ENCODE peak calls at places on chromosomes 3 and 15, in eight cellular contexts. One of them, this sample, is unnamed.
A peak's percentile ranks its signal among the peaks of the same experiment; 100 is the strongest.

GRCh38 chr3:119304201-119304713 is 10.1 kb downstream of the ARHGAP31 start:
- DNase-seq in effector memory CD4-positive, alpha-beta T cell: no peak
- DNase-seq in AG08396: peak; percentile 53
- DNase-seq in iris pigment epithelial cell: peak; percentile 87
- DNase-seq in activated T-helper 1 cell treated with Interleukin-2 at 50 U/mL for 16 hours: no peak
- DNase-seq in GM23248: peak; percentile 73
- DNase-seq in T-helper 2 cell: no peak
- DNase-seq in body of pancreas: no peak
- DNase-seq in this sample: peak; percentile 44

GRCh38 chr3:73207946-73208345 is 146.5 kb downstream of the EBLN2 start:
- DNase-seq in effector memory CD4-positive, alpha-beta T cell: no peak
- DNase-seq in AG08396: no peak
- DNase-seq in iris pigment epithelial cell: no peak
- DNase-seq in activated T-helper 1 cell treated with Interleukin-2 at 50 U/mL for 16 hours: no peak
- DNase-seq in GM23248: no peak
- DNase-seq in T-helper 2 cell: no peak
- DNase-seq in body of pancreas: no peak
- DNase-seq in this sample: no peak

GRCh38 chr3:154614078-154614477 is 184.1 kb upstream of the GPR149 start:
- DNase-seq in effector memory CD4-positive, alpha-beta T cell: no peak
- DNase-seq in AG08396: no peak
- DNase-seq in iris pigment epithelial cell: no peak
- DNase-seq in activated T-helper 1 cell treated with Interleukin-2 at 50 U/mL for 16 hours: no peak
- DNase-seq in GM23248: no peak
- DNase-seq in T-helper 2 cell: no peak
- DNase-seq in body of pancreas: no peak
- DNase-seq in this sample: no peak

GRCh38 chr3:45912435-45912834 is 26.1 kb downstream of the CCR9 start:
- DNase-seq in effector memory CD4-positive, alpha-beta T cell: no peak
- DNase-seq in AG08396: no peak
- DNase-seq in iris pigment epithelial cell: no peak
- DNase-seq in activated T-helper 1 cell treated with Interleukin-2 at 50 U/mL for 16 hours: no peak
- DNase-seq in GM23248: no peak
- DNase-seq in T-helper 2 cell: no peak
- DNase-seq in body of pancreas: no peak
- DNase-seq in this sample: no peak

GRCh38 chr3:177203689-177204395 is 6.6 kb upstream of the TBL1XR1 start:
- DNase-seq in effector memory CD4-positive, alpha-beta T cell: no peak
- DNase-seq in AG08396: no peak
- DNase-seq in iris pigment epithelial cell: no peak
- DNase-seq in activated T-helper 1 cell treated with Interleukin-2 at 50 U/mL for 16 hours: no peak
- DNase-seq in GM23248: no peak
- DNase-seq in T-helper 2 cell: no peak
- DNase-seq in body of pancreas: no peak
- DNase-seq in this sample: no peak

GRCh38 chr3:157089455-157090221 is 70.3 kb downstream of the CCNL1 start:
- DNase-seq in effector memory CD4-positive, alpha-beta T cell: peak; percentile 40
- DNase-seq in AG08396: no peak
- DNase-seq in iris pigment epithelial cell: peak; percentile 30
- DNase-seq in activated T-helper 1 cell treated with Interleukin-2 at 50 U/mL for 16 hours: no peak
- DNase-seq in GM23248: no peak
- DNase-seq in T-helper 2 cell: no peak
- DNase-seq in body of pancreas: peak; percentile 52
- DNase-seq in this sample: no peak

GRCh38 chr15:60708684-60709083 is 229.7 kb upstream of the ICE2 start:
- DNase-seq in effector memory CD4-positive, alpha-beta T cell: no peak
- DNase-seq in AG08396: peak; percentile 71
- DNase-seq in iris pigment epithelial cell: peak; percentile 99
- DNase-seq in activated T-helper 1 cell treated with Interleukin-2 at 50 U/mL for 16 hours: no peak
- DNase-seq in GM23248: peak; percentile 17
- DNase-seq in T-helper 2 cell: no peak
- DNase-seq in body of pancreas: no peak
- DNase-seq in this sample: no peak

GRCh38 chr3:155363690-155364070 is 70.2 kb upstream of the STRIT1 start:
- DNase-seq in effector memory CD4-positive, alpha-beta T cell: no peak
- DNase-seq in AG08396: no peak
- DNase-seq in iris pigment epithelial cell: no peak
- DNase-seq in activated T-helper 1 cell treated with Interleukin-2 at 50 U/mL for 16 hours: no peak
- DNase-seq in GM23248: no peak
- DNase-seq in T-helper 2 cell: no peak
- DNase-seq in body of pancreas: no peak
- DNase-seq in this sample: peak; percentile 81

GRCh38 chr15:25663515-25663914 is 199.6 kb downstream of the ATP10A start:
- DNase-seq in effector memory CD4-positive, alpha-beta T cell: no peak
- DNase-seq in AG08396: no peak
- DNase-seq in iris pigment epithelial cell: no peak
- DNase-seq in activated T-helper 1 cell treated with Interleukin-2 at 50 U/mL for 16 hours: no peak
- DNase-seq in GM23248: no peak
- DNase-seq in T-helper 2 cell: no peak
- DNase-seq in body of pancreas: no peak
- DNase-seq in this sample: no peak

GRCh38 chr3:33787328-33788009 is 11.0 kb upstream of the PDCD6IP start:
- DNase-seq in effector memory CD4-positive, alpha-beta T cell: peak; percentile 21
- DNase-seq in AG08396: peak; percentile 57
- DNase-seq in iris pigment epithelial cell: peak; percentile 75
- DNase-seq in activated T-helper 1 cell treated with Interleukin-2 at 50 U/mL for 16 hours: peak; percentile 32
- DNase-seq in GM23248: peak; percentile 81
- DNase-seq in T-helper 2 cell: peak; percentile 15
- DNase-seq in body of pancreas: peak; percentile 69
- DNase-seq in this sample: peak; percentile 81

GRCh38 chr3:177037241-177037640 is 160.0 kb downstream of the TBL1XR1 start:
- DNase-seq in effector memory CD4-positive, alpha-beta T cell: no peak
- DNase-seq in AG08396: no peak
- DNase-seq in iris pigment epithelial cell: peak; percentile 59
- DNase-seq in activated T-helper 1 cell treated with Interleukin-2 at 50 U/mL for 16 hours: no peak
- DNase-seq in GM23248: peak; percentile 36
- DNase-seq in T-helper 2 cell: no peak
- DNase-seq in body of pancreas: no peak
- DNase-seq in this sample: no peak

GRCh38 chr3:141082064-141082463 is 30.9 kb downstream of the SPSB4 start:
- DNase-seq in effector memory CD4-positive, alpha-beta T cell: no peak
- DNase-seq in AG08396: no peak
- DNase-seq in iris pigment epithelial cell: no peak
- DNase-seq in activated T-helper 1 cell treated with Interleukin-2 at 50 U/mL for 16 hours: no peak
- DNase-seq in GM23248: no peak
- DNase-seq in T-helper 2 cell: no peak
- DNase-seq in body of pancreas: no peak
- DNase-seq in this sample: no peak

GRCh38 chr3:59043391-59043790 is 6.4 kb downstream of the CFAP20DC start:
- DNase-seq in effector memory CD4-positive, alpha-beta T cell: no peak
- DNase-seq in AG08396: no peak
- DNase-seq in iris pigment epithelial cell: no peak
- DNase-seq in activated T-helper 1 cell treated with Interleukin-2 at 50 U/mL for 16 hours: no peak
- DNase-seq in GM23248: no peak
- DNase-seq in T-helper 2 cell: no peak
- DNase-seq in body of pancreas: no peak
- DNase-seq in this sample: no peak

GRCh38 chr15:101664303-101664913 is 12.2 kb upstream of the TM2D3 start:
- DNase-seq in effector memory CD4-positive, alpha-beta T cell: no peak
- DNase-seq in AG08396: no peak
- DNase-seq in iris pigment epithelial cell: no peak
- DNase-seq in activated T-helper 1 cell treated with Interleukin-2 at 50 U/mL for 16 hours: no peak
- DNase-seq in GM23248: peak; percentile 21
- DNase-seq in T-helper 2 cell: no peak
- DNase-seq in body of pancreas: no peak
- DNase-seq in this sample: peak; percentile 14

GRCh38 chr3:49456417-49456816 is 13.7 kb upstream of the DAG1 start:
- DNase-seq in effector memory CD4-positive, alpha-beta T cell: no peak
- DNase-seq in AG08396: peak; percentile 26
- DNase-seq in iris pigment epithelial cell: peak; percentile 19
- DNase-seq in activated T-helper 1 cell treated with Interleukin-2 at 50 U/mL for 16 hours: no peak
- DNase-seq in GM23248: no peak
- DNase-seq in T-helper 2 cell: no peak
- DNase-seq in body of pancreas: no peak
- DNase-seq in this sample: no peak

GRCh38 chr3:16743276-16743675 is 138.1 kb upstream of the DAZL start:
- DNase-seq in effector memory CD4-positive, alpha-beta T cell: no peak
- DNase-seq in AG08396: no peak
- DNase-seq in iris pigment epithelial cell: peak; percentile 10
- DNase-seq in activated T-helper 1 cell treated with Interleukin-2 at 50 U/mL for 16 hours: no peak
- DNase-seq in GM23248: no peak
- DNase-seq in T-helper 2 cell: no peak
- DNase-seq in body of pancreas: no peak
- DNase-seq in this sample: no peak

GRCh38 chr15:40246496-40247275 is 7.8 kb downstream of the PAK6 start:
- DNase-seq in effector memory CD4-positive, alpha-beta T cell: no peak
- DNase-seq in AG08396: no peak
- DNase-seq in iris pigment epithelial cell: no peak
- DNase-seq in activated T-helper 1 cell treated with Interleukin-2 at 50 U/mL for 16 hours: no peak
- DNase-seq in GM23248: no peak
- DNase-seq in T-helper 2 cell: no peak
- DNase-seq in body of pancreas: peak; percentile 1
- DNase-seq in this sample: no peak

GRCh38 chr3:21216598-21216997 is 534.4 kb downstream of the ZNF385D start:
- DNase-seq in effector memory CD4-positive, alpha-beta T cell: no peak
- DNase-seq in AG08396: peak; percentile 10
- DNase-seq in iris pigment epithelial cell: peak; percentile 3
- DNase-seq in activated T-helper 1 cell treated with Interleukin-2 at 50 U/mL for 16 hours: no peak
- DNase-seq in GM23248: peak; percentile 20
- DNase-seq in T-helper 2 cell: no peak
- DNase-seq in body of pancreas: no peak
- DNase-seq in this sample: no peak

GRCh38 chr3:151166161-151166560 is 36.9 kb downstream of the GPR171 start:
- DNase-seq in effector memory CD4-positive, alpha-beta T cell: no peak
- DNase-seq in AG08396: no peak
- DNase-seq in iris pigment epithelial cell: peak; percentile 29
- DNase-seq in activated T-helper 1 cell treated with Interleukin-2 at 50 U/mL for 16 hours: no peak
- DNase-seq in GM23248: peak; percentile 10
- DNase-seq in T-helper 2 cell: no peak
- DNase-seq in body of pancreas: no peak
- DNase-seq in this sample: no peak

GRCh38 chr3:114608293-114608692 is 314.5 kb downstream of the TIGIT start:
- DNase-seq in effector memory CD4-positive, alpha-beta T cell: no peak
- DNase-seq in AG08396: peak; percentile 51
- DNase-seq in iris pigment epithelial cell: peak; percentile 94
- DNase-seq in activated T-helper 1 cell treated with Interleukin-2 at 50 U/mL for 16 hours: no peak
- DNase-seq in GM23248: peak; percentile 87
- DNase-seq in T-helper 2 cell: no peak
- DNase-seq in body of pancreas: no peak
- DNase-seq in this sample: no peak

GRCh38 chr15:43317566-43318184 is 12.7 kb downstream of the LCMT2 start:
- DNase-seq in effector memory CD4-positive, alpha-beta T cell: no peak
- DNase-seq in AG08396: no peak
- DNase-seq in iris pigment epithelial cell: no peak
- DNase-seq in activated T-helper 1 cell treated with Interleukin-2 at 50 U/mL for 16 hours: no peak
- DNase-seq in GM23248: no peak
- DNase-seq in T-helper 2 cell: no peak
- DNase-seq in body of pancreas: no peak
- DNase-seq in this sample: peak; percentile 29

GRCh38 chr3:53496984-53497383 is 2.6 kb downstream of the CACNA1D start:
- DNase-seq in effector memory CD4-positive, alpha-beta T cell: no peak
- DNase-seq in AG08396: no peak
- DNase-seq in iris pigment epithelial cell: no peak
- DNase-seq in activated T-helper 1 cell treated with Interleukin-2 at 50 U/mL for 16 hours: no peak
- DNase-seq in GM23248: no peak
- DNase-seq in T-helper 2 cell: no peak
- DNase-seq in body of pancreas: no peak
- DNase-seq in this sample: no peak

GRCh38 chr15:41892621-41893421 is 1.0 kb downstream of the SPTBN5 start:
- DNase-seq in effector memory CD4-positive, alpha-beta T cell: peak; percentile 21
- DNase-seq in AG08396: no peak
- DNase-seq in iris pigment epithelial cell: no peak
- DNase-seq in activated T-helper 1 cell treated with Interleukin-2 at 50 U/mL for 16 hours: peak; percentile 28
- DNase-seq in GM23248: no peak
- DNase-seq in T-helper 2 cell: no peak
- DNase-seq in body of pancreas: peak; percentile 98
- DNase-seq in this sample: no peak

GRCh38 chr3:67361323-67361722 is 293.1 kb downstream of the SUCLG2 start:
- DNase-seq in effector memory CD4-positive, alpha-beta T cell: no peak
- DNase-seq in AG08396: no peak
- DNase-seq in iris pigment epithelial cell: no peak
- DNase-seq in activated T-helper 1 cell treated with Interleukin-2 at 50 U/mL for 16 hours: no peak
- DNase-seq in GM23248: no peak
- DNase-seq in T-helper 2 cell: no peak
- DNase-seq in body of pancreas: no peak
- DNase-seq in this sample: no peak

GRCh38 chr15:92928351-92928750 is 28.2 kb downstream of the CHD2 start:
- DNase-seq in effector memory CD4-positive, alpha-beta T cell: no peak
- DNase-seq in AG08396: no peak
- DNase-seq in iris pigment epithelial cell: no peak
- DNase-seq in activated T-helper 1 cell treated with Interleukin-2 at 50 U/mL for 16 hours: no peak
- DNase-seq in GM23248: peak; percentile 46
- DNase-seq in T-helper 2 cell: no peak
- DNase-seq in body of pancreas: no peak
- DNase-seq in this sample: no peak